ENCODE peak calls at places on chromosomes 13 and 19, in eight cellular contexts. B is GM23248; Z is non-pigmented ciliary epithelial cell; E is T-cell; Q is GDM1; V is stimulated activated CD4-positive, alpha-beta T cell treated with anti-CD3 and anti-CD28 coated beads, Interleukin-1b, Interleukin-23, amount 100 ng/mL, for 24 hours; N is T-helper 1 cell; P is NCI-H446 treated with DMSO at 0.1 percent for 48 hours. R is an unnamed sample.

GRCh38 chr13:113639661-113640262 is 18.2 kb downstream of the ATP4B start:
- DNase-seq in B (peak; percentile 38), Z (no peak), E (no peak), Q (no peak), V (no peak), N (no peak), P (no peak), R (no peak)

GRCh38 chr13:38264363-38265134 is 85.1 kb upstream of the UFM1 start:
- DNase-seq in B (no peak), Z (no peak), E (no peak), Q (no peak), V (no peak), N (no peak), P (no peak), R (no peak)

GRCh38 chr19:54062643-54063042 is 1.1 kb downstream of the VSTM1 start:
- DNase-seq in B (no peak), Z (no peak), E (no peak), Q (peak; percentile 28), V (no peak), N (no peak), P (no peak), R (no peak)

GRCh38 chr19:3443840-3444694 is 36.3 kb downstream of the SMIM24 start:
- DNase-seq in B (peak; percentile 33), Z (no peak), E (no peak), Q (peak; percentile 28), V (no peak), N (no peak), P (no peak), R (peak; percentile 83)

GRCh38 chr13:111488466-111489132 is 168.2 kb downstream of the TEX29 start:
- DNase-seq in B (no peak), Z (no peak), E (no peak), Q (no peak), V (no peak), N (no peak), P (no peak), R (no peak)

GRCh38 chr13:99384468-99384867 is 77.3 kb upstream of the GPR183 start:
- DNase-seq in B (no peak), Z (no peak), E (peak; percentile 75), Q (no peak), V (no peak), N (no peak), P (no peak), R (no peak)

GRCh38 chr19:56291857-56292256 is 19.3 kb downstream of the EDDM13 start:
- DNase-seq in B (no peak), Z (no peak), E (no peak), Q (no peak), V (no peak), N (no peak), P (no peak), R (no peak)

GRCh38 chr13:34522818-34523217 is 419.3 kb upstream of the NBEA start:
- DNase-seq in B (no peak), Z (no peak), E (no peak), Q (no peak), V (no peak), N (no peak), P (peak; percentile 67), R (no peak)

GRCh38 chr19:51784922-51785690 is 9.9 kb upstream of the FPR3 start:
- DNase-seq in B (peak; percentile 90), Z (no peak), E (no peak), Q (no peak), V (peak; percentile 5), N (no peak), P (no peak), R (peak; percentile 80)

GRCh38 chr13:38582133-38582532 is 104.7 kb upstream of the FREM2 start:
- DNase-seq in B (peak; percentile 57), Z (peak; percentile 10), E (no peak), Q (peak; percentile 8), V (no peak), N (no peak), P (peak; percentile 14), R (no peak)